ENCODE peak calls at places on chromosomes 12 and 14, in six cellular contexts. One of them, this sample, is unnamed.
A peak's percentile ranks its signal among the peaks of the same experiment; 100 is the strongest.

GRCh38 chr14:65069874-65070709 is 32.2 kb downstream of the MAX start:
- DNase-seq in T follicular helper cell: no peak
- DNase-seq in hypothalamus: no peak
- DNase-seq in anterior cingulate cortex: no peak
- DNase-seq in activated CD8-positive, alpha-beta memory T cell treated with anti-CD3 and anti-CD28 coated beads for 1 hour: no peak
- DNase-seq in H7: no peak
- DNase-seq in this sample: no peak

GRCh38 chr14:103131580-103131979 is 8.3 kb downstream of the TNFAIP2 start:
- DNase-seq in hypothalamus: no peak
- DNase-seq in H7: peak; percentile 40
- DNase-seq in anterior cingulate cortex: no peak
- DNase-seq in T follicular helper cell: no peak
- DNase-seq in activated CD8-positive, alpha-beta memory T cell treated with anti-CD3 and anti-CD28 coated beads for 1 hour: no peak
- DNase-seq in this sample: no peak

GRCh38 chr12:19105468-19105867 is 24.1 kb upstream of the PLEKHA5 start:
- DNase-seq in hypothalamus: no peak
- DNase-seq in activated CD8-positive, alpha-beta memory T cell treated with anti-CD3 and anti-CD28 coated beads for 1 hour: no peak
- DNase-seq in T follicular helper cell: no peak
- DNase-seq in anterior cingulate cortex: no peak
- DNase-seq in H7: no peak
- DNase-seq in this sample: no peak

GRCh38 chr12:45725631-45726593 is 3.6 kb upstream of the ARID2 start:
- DNase-seq in T follicular helper cell: no peak
- DNase-seq in anterior cingulate cortex: peak; percentile 0
- DNase-seq in hypothalamus: no peak
- DNase-seq in activated CD8-positive, alpha-beta memory T cell treated with anti-CD3 and anti-CD28 coated beads for 1 hour: no peak
- DNase-seq in H7: peak; percentile 36
- DNase-seq in this sample: peak; percentile 17

GRCh38 chr12:124359671-124360581 is 65.0 kb downstream of the RFLNA start:
- DNase-seq in H7: no peak
- DNase-seq in T follicular helper cell: no peak
- DNase-seq in hypothalamus: peak; percentile 25
- DNase-seq in anterior cingulate cortex: no peak
- DNase-seq in activated CD8-positive, alpha-beta memory T cell treated with anti-CD3 and anti-CD28 coated beads for 1 hour: no peak
- DNase-seq in this sample: no peak

GRCh38 chr12:46959484-46959883 is 119.9 kb upstream of the PCED1B start:
- DNase-seq in activated CD8-positive, alpha-beta memory T cell treated with anti-CD3 and anti-CD28 coated beads for 1 hour: no peak
- DNase-seq in T follicular helper cell: no peak
- DNase-seq in hypothalamus: no peak
- DNase-seq in H7: no peak
- DNase-seq in anterior cingulate cortex: no peak
- DNase-seq in this sample: no peak

GRCh38 chr12:131793623-131794022 is 34.6 kb upstream of the MMP17 start:
- DNase-seq in H7: no peak
- DNase-seq in activated CD8-positive, alpha-beta memory T cell treated with anti-CD3 and anti-CD28 coated beads for 1 hour: no peak
- DNase-seq in T follicular helper cell: no peak
- DNase-seq in anterior cingulate cortex: no peak
- DNase-seq in hypothalamus: no peak
- DNase-seq in this sample: no peak

GRCh38 chr12:129559756-129560155 is 344.1 kb downstream of the TMEM132D start:
- DNase-seq in H7: no peak
- DNase-seq in hypothalamus: no peak
- DNase-seq in activated CD8-positive, alpha-beta memory T cell treated with anti-CD3 and anti-CD28 coated beads for 1 hour: no peak
- DNase-seq in anterior cingulate cortex: no peak
- DNase-seq in T follicular helper cell: no peak
- DNase-seq in this sample: no peak

GRCh38 chr14:22536853-22537338 is 52.1 kb downstream of the DAD1 start:
- DNase-seq in anterior cingulate cortex: peak; percentile 1
- DNase-seq in activated CD8-positive, alpha-beta memory T cell treated with anti-CD3 and anti-CD28 coated beads for 1 hour: peak; percentile 84
- DNase-seq in H7: no peak
- DNase-seq in hypothalamus: no peak
- DNase-seq in T follicular helper cell: peak; percentile 77
- DNase-seq in this sample: no peak

GRCh38 chr12:80825506-80825905 is 108.8 kb downstream of the MYF5 start:
- DNase-seq in hypothalamus: no peak
- DNase-seq in T follicular helper cell: no peak
- DNase-seq in H7: no peak
- DNase-seq in activated CD8-positive, alpha-beta memory T cell treated with anti-CD3 and anti-CD28 coated beads for 1 hour: no peak
- DNase-seq in anterior cingulate cortex: no peak
- DNase-seq in this sample: no peak

GRCh38 chr12:22018860-22019259 is 27.2 kb upstream of the CMAS start:
- DNase-seq in T follicular helper cell: no peak
- DNase-seq in activated CD8-positive, alpha-beta memory T cell treated with anti-CD3 and anti-CD28 coated beads for 1 hour: no peak
- DNase-seq in anterior cingulate cortex: no peak
- DNase-seq in H7: no peak
- DNase-seq in hypothalamus: no peak
- DNase-seq in this sample: no peak

GRCh38 chr12:75661927-75662326 is 150.5 kb upstream of the KRR1 start:
- DNase-seq in hypothalamus: no peak
- DNase-seq in activated CD8-positive, alpha-beta memory T cell treated with anti-CD3 and anti-CD28 coated beads for 1 hour: no peak
- DNase-seq in anterior cingulate cortex: no peak
- DNase-seq in H7: no peak
- DNase-seq in T follicular helper cell: no peak
- DNase-seq in this sample: no peak

GRCh38 chr14:34502826-34503225 is 36.7 kb downstream of the EAPP start:
- DNase-seq in anterior cingulate cortex: no peak
- DNase-seq in hypothalamus: no peak
- DNase-seq in T follicular helper cell: no peak
- DNase-seq in H7: no peak
- DNase-seq in activated CD8-positive, alpha-beta memory T cell treated with anti-CD3 and anti-CD28 coated beads for 1 hour: no peak
- DNase-seq in this sample: no peak

GRCh38 chr12:111599459-111600295 is 562 bp upstream of the ATXN2 start:
- DNase-seq in hypothalamus: peak; percentile 83
- DNase-seq in anterior cingulate cortex: peak; percentile 82
- DNase-seq in activated CD8-positive, alpha-beta memory T cell treated with anti-CD3 and anti-CD28 coated beads for 1 hour: peak; percentile 34
- DNase-seq in H7: peak; percentile 98
- DNase-seq in T follicular helper cell: peak; percentile 72
- DNase-seq in this sample: peak; percentile 96

GRCh38 chr12:100555722-100556121 is 17.8 kb upstream of the GAS2L3 start:
- DNase-seq in H7: no peak
- DNase-seq in T follicular helper cell: no peak
- DNase-seq in hypothalamus: no peak
- DNase-seq in anterior cingulate cortex: no peak
- DNase-seq in activated CD8-positive, alpha-beta memory T cell treated with anti-CD3 and anti-CD28 coated beads for 1 hour: no peak
- DNase-seq in this sample: no peak

GRCh38 chr12:47744005-47744651 is 14.6 kb downstream of the RAPGEF3 start:
- DNase-seq in T follicular helper cell: peak; percentile 47
- DNase-seq in activated CD8-positive, alpha-beta memory T cell treated with anti-CD3 and anti-CD28 coated beads for 1 hour: peak; percentile 46
- DNase-seq in anterior cingulate cortex: no peak
- DNase-seq in hypothalamus: no peak
- DNase-seq in H7: peak; percentile 93
- DNase-seq in this sample: peak; percentile 71

GRCh38 chr12:587132-587531 is 76.1 kb downstream of the NINJ2 start:
- DNase-seq in activated CD8-positive, alpha-beta memory T cell treated with anti-CD3 and anti-CD28 coated beads for 1 hour: no peak
- DNase-seq in hypothalamus: no peak
- DNase-seq in anterior cingulate cortex: no peak
- DNase-seq in H7: no peak
- DNase-seq in T follicular helper cell: no peak
- DNase-seq in this sample: no peak

GRCh38 chr12:130975116-130975515 is 21.4 kb downstream of the ADGRD1 start:
- DNase-seq in H7: no peak
- DNase-seq in T follicular helper cell: no peak
- DNase-seq in hypothalamus: no peak
- DNase-seq in anterior cingulate cortex: no peak
- DNase-seq in activated CD8-positive, alpha-beta memory T cell treated with anti-CD3 and anti-CD28 coated beads for 1 hour: no peak
- DNase-seq in this sample: no peak

GRCh38 chr14:34981743-34982420 is 910 bp upstream of the SRP54 start:
- DNase-seq in T follicular helper cell: peak; percentile 9
- DNase-seq in H7: peak; percentile 30
- DNase-seq in anterior cingulate cortex: no peak
- DNase-seq in hypothalamus: peak; percentile 36
- DNase-seq in activated CD8-positive, alpha-beta memory T cell treated with anti-CD3 and anti-CD28 coated beads for 1 hour: no peak
- DNase-seq in this sample: peak; percentile 32

GRCh38 chr12:104825408-104825807 is 132.7 kb downstream of the SLC41A2 start:
- DNase-seq in hypothalamus: no peak
- DNase-seq in anterior cingulate cortex: no peak
- DNase-seq in H7: no peak
- DNase-seq in activated CD8-positive, alpha-beta memory T cell treated with anti-CD3 and anti-CD28 coated beads for 1 hour: no peak
- DNase-seq in T follicular helper cell: no peak
- DNase-seq in this sample: no peak

GRCh38 chr12:75684678-75685620 is 173.5 kb upstream of the KRR1 start:
- DNase-seq in H7: no peak
- DNase-seq in T follicular helper cell: no peak
- DNase-seq in anterior cingulate cortex: no peak
- DNase-seq in activated CD8-positive, alpha-beta memory T cell treated with anti-CD3 and anti-CD28 coated beads for 1 hour: no peak
- DNase-seq in hypothalamus: no peak
- DNase-seq in this sample: no peak

GRCh38 chr14:36281309-36281708 is 39.1 kb downstream of the MBIP start:
- DNase-seq in anterior cingulate cortex: no peak
- DNase-seq in activated CD8-positive, alpha-beta memory T cell treated with anti-CD3 and anti-CD28 coated beads for 1 hour: no peak
- DNase-seq in T follicular helper cell: no peak
- DNase-seq in hypothalamus: no peak
- DNase-seq in H7: no peak
- DNase-seq in this sample: no peak

GRCh38 chr14:103099081-103099732 is 4.7 kb downstream of the EXOC3L4 start:
- DNase-seq in anterior cingulate cortex: no peak
- DNase-seq in activated CD8-positive, alpha-beta memory T cell treated with anti-CD3 and anti-CD28 coated beads for 1 hour: no peak
- DNase-seq in hypothalamus: no peak
- DNase-seq in H7: peak; percentile 85
- DNase-seq in T follicular helper cell: no peak
- DNase-seq in this sample: no peak

GRCh38 chr12:105946541-105946940 is 192.2 kb downstream of the NUAK1 start:
- DNase-seq in H7: no peak
- DNase-seq in anterior cingulate cortex: no peak
- DNase-seq in activated CD8-positive, alpha-beta memory T cell treated with anti-CD3 and anti-CD28 coated beads for 1 hour: no peak
- DNase-seq in T follicular helper cell: no peak
- DNase-seq in hypothalamus: no peak
- DNase-seq in this sample: no peak

GRCh38 chr14:104794099-104794498 is 1.4 kb downstream of the AKT1 start:
- DNase-seq in anterior cingulate cortex: no peak
- DNase-seq in activated CD8-positive, alpha-beta memory T cell treated with anti-CD3 and anti-CD28 coated beads for 1 hour: no peak
- DNase-seq in H7: peak; percentile 99
- DNase-seq in T follicular helper cell: no peak
- DNase-seq in hypothalamus: no peak
- DNase-seq in this sample: peak; percentile 44

GRCh38 chr12:26195250-26195640 is at the start of gene SSPN:
- DNase-seq in activated CD8-positive, alpha-beta memory T cell treated with anti-CD3 and anti-CD28 coated beads for 1 hour: no peak
- DNase-seq in T follicular helper cell: no peak
- DNase-seq in H7: peak; percentile 57
- DNase-seq in hypothalamus: peak; percentile 84
- DNase-seq in anterior cingulate cortex: peak; percentile 70
- DNase-seq in this sample: peak; percentile 83

GRCh38 chr14:56998728-56999127 is 188.4 kb upstream of the OTX2 start:
- DNase-seq in hypothalamus: no peak
- DNase-seq in T follicular helper cell: no peak
- DNase-seq in activated CD8-positive, alpha-beta memory T cell treated with anti-CD3 and anti-CD28 coated beads for 1 hour: no peak
- DNase-seq in H7: no peak
- DNase-seq in anterior cingulate cortex: no peak
- DNase-seq in this sample: no peak

GRCh38 chr14:68386950-68387779 is 405.7 kb downstream of the ZFP36L1 start:
- DNase-seq in T follicular helper cell: no peak
- DNase-seq in hypothalamus: no peak
- DNase-seq in anterior cingulate cortex: no peak
- DNase-seq in activated CD8-positive, alpha-beta memory T cell treated with anti-CD3 and anti-CD28 coated beads for 1 hour: no peak
- DNase-seq in H7: no peak
- DNase-seq in this sample: no peak

GRCh38 chr12:110252716-110253115 is 28.3 kb upstream of the ATP2A2 start:
- DNase-seq in activated CD8-positive, alpha-beta memory T cell treated with anti-CD3 and anti-CD28 coated beads for 1 hour: no peak
- DNase-seq in T follicular helper cell: no peak
- DNase-seq in H7: no peak
- DNase-seq in anterior cingulate cortex: no peak
- DNase-seq in hypothalamus: no peak
- DNase-seq in this sample: peak; percentile 51

GRCh38 chr14:85248881-85249635 is 280.9 kb upstream of the FLRT2 start:
- DNase-seq in H7: no peak
- DNase-seq in activated CD8-positive, alpha-beta memory T cell treated with anti-CD3 and anti-CD28 coated beads for 1 hour: no peak
- DNase-seq in hypothalamus: no peak
- DNase-seq in T follicular helper cell: no peak
- DNase-seq in anterior cingulate cortex: no peak
- DNase-seq in this sample: no peak

GRCh38 chr14:35687335-35687939 is 121.7 kb downstream of the RALGAPA1 start:
- DNase-seq in H7: peak; percentile 10
- DNase-seq in anterior cingulate cortex: no peak
- DNase-seq in activated CD8-positive, alpha-beta memory T cell treated with anti-CD3 and anti-CD28 coated beads for 1 hour: no peak
- DNase-seq in hypothalamus: no peak
- DNase-seq in T follicular helper cell: peak; percentile 2
- DNase-seq in this sample: peak; percentile 48